ENCODE peak calls at places on chromosome 5, in eight cellular contexts. S is colonic mucosa, I is A549, T is tibial nerve, C is gastrocnemius medialis, R is GM10248, X is fibroblast of mammary gland, Y is HCT116. B is an unnamed sample.

GRCh38 chr5:82396871-82397514 is 118.8 kb upstream of the RPS23 start:
- DNase-seq in S (peak), I (peak), T (peak), C (peak), R (no peak), X (peak), Y (peak), B (no peak)

GRCh38 chr5:126095001-126095400 is 328.2 kb upstream of the GRAMD2B start:
- DNase-seq in S (no peak), I (no peak), T (no peak), C (no peak), R (no peak), X (no peak), Y (no peak), B (no peak)

GRCh38 chr5:176529116-176529823 is 7.9 kb downstream of the RNF44 start:
- DNase-seq in S (no peak), I (no peak), T (no peak), C (no peak), R (no peak), X (no peak), Y (no peak), B (no peak)

GRCh38 chr5:159854916-159855315 is 61.4 kb upstream of the ADRA1B start:
- DNase-seq in S (no peak), I (no peak), T (no peak), C (no peak), R (no peak), X (peak), Y (no peak), B (no peak)

GRCh38 chr5:179265529-179266290 is 79.6 kb downstream of the ADAMTS2 start:
- DNase-seq in S (peak), I (no peak), T (peak), C (peak), R (no peak), X (peak), Y (no peak), B (no peak)

GRCh38 chr5:165502893-165503696 is 1997.7 kb downstream of the MAT2B start:
- DNase-seq in S (no peak), I (no peak), T (no peak), C (no peak), R (no peak), X (no peak), Y (no peak), B (no peak)

GRCh38 chr5:64210866-64211265 is 45.2 kb downstream of the RNF180 start:
- DNase-seq in S (no peak), I (no peak), T (no peak), C (no peak), R (no peak), X (peak), Y (no peak), B (no peak)

GRCh38 chr5:55994502-55994997 is at the start of gene IL6ST:
- DNase-seq in S (peak), I (peak), T (peak), C (peak), R (no peak), X (peak), Y (no peak), B (peak)

GRCh38 chr5:176788931-176789872 is 21.2 kb upstream of the UNC5A start:
- DNase-seq in S (no peak), I (no peak), T (no peak), C (no peak), R (no peak), X (no peak), Y (no peak), B (no peak)

GRCh38 chr5:139711067-139711851 is 63.1 kb downstream of the CXXC5 start:
- DNase-seq in S (peak), I (peak), T (no peak), C (no peak), R (peak), X (peak), Y (no peak), B (peak)
- TF ChIP-seq CTCF in S (no peak), I (no peak), T (no peak), C (no peak), R (peak), X (peak), Y (peak), B (peak)

DNA sequence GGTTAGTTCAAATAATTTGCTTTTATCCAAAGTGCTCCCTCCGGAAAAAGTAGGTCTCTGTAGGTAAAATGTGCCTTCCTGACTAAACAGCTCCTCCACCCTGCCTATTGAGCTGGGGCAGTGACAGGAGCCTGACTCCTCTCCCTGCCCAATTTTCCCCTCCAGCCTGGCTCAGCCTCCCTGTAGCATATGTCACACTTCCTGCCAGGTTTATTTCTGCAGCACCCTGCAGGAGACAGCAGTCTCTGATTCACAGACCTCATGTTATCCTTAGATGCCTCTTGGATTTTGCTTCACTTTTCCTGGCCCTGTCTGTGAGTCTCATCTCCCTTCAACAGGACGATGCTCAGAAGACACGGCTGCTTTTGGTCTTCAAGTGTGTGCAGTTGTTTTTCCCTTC is 33.5 kb downstream of the SLC36A1 start:
- DNase-seq in S (no peak), I (no peak), T (no peak), C (peak), R (no peak), X (peak), Y (no peak), B (no peak)
- TF ChIP-seq CTCF in S (no peak), I (no peak), T (no peak), C (no peak), R (no peak), X (no peak), Y (no peak), B (no peak)

DNA sequence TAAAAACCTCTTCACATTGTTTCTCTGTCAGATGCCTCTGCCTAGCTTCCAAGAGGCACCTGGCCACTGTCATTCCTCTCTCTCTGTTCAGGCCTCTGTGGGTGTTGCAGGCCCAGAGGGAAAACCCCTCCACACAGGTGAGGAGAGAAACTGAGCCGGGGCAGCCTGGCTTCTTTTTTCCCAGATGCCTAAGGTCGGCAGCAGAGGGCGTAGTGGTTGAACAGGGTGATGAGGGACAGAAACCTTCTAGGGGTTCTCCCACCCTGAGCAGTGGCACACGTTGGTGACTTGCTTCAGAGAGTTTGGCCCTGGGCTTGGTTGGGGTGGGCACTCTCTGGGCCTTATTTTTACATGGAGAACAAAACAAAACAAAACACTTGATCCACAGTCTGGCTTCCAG is 12.2 kb downstream of the IL9 start:
- DNase-seq in S (no peak), I (no peak), T (no peak), C (no peak), R (peak), X (no peak), Y (no peak), B (peak)
- TF ChIP-seq CTCF in S (no peak), I (peak), T (no peak), C (no peak), R (peak), X (peak), Y (peak), B (peak)

GRCh38 chr5:133921069-133921468 is 47.4 kb downstream of the C5orf15 start:
- DNase-seq in S (no peak), I (no peak), T (no peak), C (no peak), R (no peak), X (no peak), Y (no peak), B (peak)

GRCh38 chr5:133916914-133917313 is 51.5 kb downstream of the C5orf15 start:
- DNase-seq in S (no peak), I (no peak), T (no peak), C (no peak), R (no peak), X (no peak), Y (no peak), B (no peak)

GRCh38 chr5:133918316-133918715 is 50.1 kb downstream of the C5orf15 start:
- DNase-seq in S (no peak), I (no peak), T (no peak), C (no peak), R (no peak), X (no peak), Y (no peak), B (no peak)

GRCh38 chr5:133918731-133919130 is 49.7 kb downstream of the C5orf15 start:
- DNase-seq in S (no peak), I (no peak), T (no peak), C (no peak), R (no peak), X (no peak), Y (no peak), B (no peak)

DNA sequence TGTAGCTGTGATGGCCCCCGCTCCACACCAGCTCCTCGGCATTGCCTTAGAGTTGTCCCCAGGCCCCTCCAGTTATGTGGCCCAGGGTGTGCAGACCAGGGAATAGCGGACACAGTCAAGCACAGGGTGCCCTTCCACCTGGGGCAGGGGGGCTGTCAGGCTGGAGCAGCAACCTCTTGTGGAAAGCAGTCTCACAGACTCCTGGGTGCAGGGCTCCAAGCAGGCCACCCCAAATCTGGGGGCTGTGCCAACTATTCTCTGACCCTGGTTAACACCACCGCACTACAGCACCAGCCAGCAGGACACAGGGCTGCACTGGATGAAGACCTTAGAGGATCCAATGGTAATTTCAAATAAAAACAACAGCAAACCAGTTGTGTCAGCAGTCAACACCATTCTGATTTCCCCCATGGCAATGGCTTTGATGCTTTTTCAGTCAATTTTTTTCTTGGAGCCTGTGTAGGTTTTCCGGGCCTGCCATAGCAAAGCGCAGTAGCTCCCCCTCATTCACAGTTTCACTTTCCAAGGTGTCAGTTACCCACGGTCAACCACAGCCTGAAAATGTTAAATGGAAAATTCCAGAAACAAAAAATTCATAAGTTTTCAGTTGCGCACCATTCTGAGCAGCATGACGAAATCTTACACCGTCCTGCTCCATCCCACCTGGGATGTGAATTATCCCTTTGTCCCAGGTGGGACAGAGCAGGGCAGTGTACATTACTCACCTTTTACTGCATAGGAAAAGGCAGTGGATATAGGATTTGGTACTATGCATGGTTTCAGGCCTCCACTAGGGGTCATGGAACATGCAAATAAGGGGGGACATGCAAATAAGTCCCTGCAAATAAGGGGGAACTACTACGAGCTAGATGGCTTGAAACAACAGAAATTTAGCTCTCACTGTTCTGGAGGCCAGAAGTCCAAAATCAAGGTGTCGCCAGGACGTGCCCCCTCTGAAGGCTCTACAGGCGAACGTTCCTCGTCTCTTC is 49.0 kb downstream of the C5orf15 start:
- DNase-seq in S (no peak), I (no peak), T (no peak), C (no peak), R (no peak), X (no peak), Y (no peak), B (peak)
- TF ChIP-seq CTCF in S (no peak), I (no peak), T (no peak), C (no peak), R (no peak), X (peak), Y (no peak), B (peak)

DNA sequence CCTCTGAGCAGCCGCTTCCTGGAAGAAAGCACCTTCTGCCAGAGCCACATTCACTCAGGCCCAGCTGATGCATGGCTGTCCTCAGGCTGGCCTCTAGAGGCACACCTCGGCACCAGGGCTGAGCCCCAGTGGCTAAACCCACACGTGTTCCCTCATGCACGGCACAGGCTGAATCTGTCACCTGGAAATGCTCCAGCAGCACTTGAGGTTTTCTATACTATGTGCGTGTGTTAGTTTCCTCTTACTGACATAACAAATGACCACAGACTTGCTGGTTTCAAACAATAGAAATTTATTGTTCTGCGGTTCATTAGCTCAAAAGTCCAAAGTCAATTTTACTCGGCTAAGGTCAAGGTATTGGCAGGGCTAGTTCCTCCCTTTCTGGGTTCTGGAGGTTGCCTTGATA is 141.4 kb downstream of the LRRC70 start:
- DNase-seq in S (no peak), I (peak), T (no peak), C (no peak), R (peak), X (peak), Y (peak), B (peak)
- TF ChIP-seq CTCF in S (no peak), I (no peak), T (no peak), C (no peak), R (no peak), X (peak), Y (no peak), B (no peak)

GRCh38 chr5:73783823-73784222 is 157.8 kb downstream of the ARHGEF28 start:
- DNase-seq in S (no peak), I (no peak), T (no peak), C (no peak), R (no peak), X (peak), Y (no peak), B (no peak)
- TF ChIP-seq CTCF in S (no peak), I (peak), T (peak), C (no peak), R (no peak), X (peak), Y (no peak), B (no peak)